ENCODE peak calls at places on chromosomes 4 and X, in ten cellular contexts. One of them, this sample, is unnamed.

GRCh38 chrX:130351567-130351966 is 11.8 kb downstream of the SLC25A14 start:
- DNase-seq in transverse colon: no peak
- DNase-seq in GM23338: no peak
- DNase-seq in suprapubic skin: no peak
- DNase-seq in esophagus muscularis mucosa: no peak
- DNase-seq in upper lobe of left lung: no peak
- DNase-seq in breast epithelium: no peak
- DNase-seq in endothelial cell of umbilical vein: no peak
- DNase-seq in Panc1: no peak
- DNase-seq in HCT116: no peak
- DNase-seq in this sample: no peak

GRCh38 chrX:9204560-9204959 is 170.6 kb upstream of the FAM9B start:
- DNase-seq in transverse colon: no peak
- DNase-seq in GM23338: no peak
- DNase-seq in suprapubic skin: no peak
- DNase-seq in esophagus muscularis mucosa: no peak
- DNase-seq in upper lobe of left lung: no peak
- DNase-seq in breast epithelium: no peak
- DNase-seq in endothelial cell of umbilical vein: no peak
- DNase-seq in Panc1: no peak
- DNase-seq in HCT116: no peak
- DNase-seq in this sample: no peak

GRCh38 chrX:111039606-111040005 is 56.4 kb upstream of the PAK3 start:
- DNase-seq in transverse colon: no peak
- DNase-seq in GM23338: peak; percentile 2
- DNase-seq in suprapubic skin: no peak
- DNase-seq in esophagus muscularis mucosa: no peak
- DNase-seq in upper lobe of left lung: no peak
- DNase-seq in breast epithelium: no peak
- DNase-seq in endothelial cell of umbilical vein: no peak
- DNase-seq in Panc1: no peak
- DNase-seq in HCT116: no peak
- DNase-seq in this sample: no peak

GRCh38 chrX:66074920-66075879 is 35.3 kb upstream of the VSIG4 start:
- DNase-seq in transverse colon: peak; percentile 37
- DNase-seq in GM23338: no peak
- DNase-seq in suprapubic skin: no peak
- DNase-seq in esophagus muscularis mucosa: no peak
- DNase-seq in upper lobe of left lung: no peak
- DNase-seq in breast epithelium: no peak
- DNase-seq in endothelial cell of umbilical vein: no peak
- DNase-seq in Panc1: no peak
- DNase-seq in HCT116: no peak
- DNase-seq in this sample: peak; percentile 86

GRCh38 chr4:37826282-37827029 is at the start of gene PGM2:
- DNase-seq in transverse colon: peak; percentile 92
- DNase-seq in GM23338: peak; percentile 94
- DNase-seq in suprapubic skin: peak; percentile 87
- DNase-seq in esophagus muscularis mucosa: peak; percentile 95
- DNase-seq in upper lobe of left lung: peak; percentile 98
- DNase-seq in breast epithelium: peak; percentile 82
- DNase-seq in endothelial cell of umbilical vein: peak; percentile 91
- DNase-seq in Panc1: peak; percentile 41
- DNase-seq in HCT116: peak; percentile 67
- DNase-seq in this sample: peak; percentile 99

GRCh38 chrX:106611682-106612402 is at the start of gene RADX:
- DNase-seq in transverse colon: peak; percentile 86
- DNase-seq in GM23338: peak; percentile 92
- DNase-seq in suprapubic skin: peak; percentile 87
- DNase-seq in esophagus muscularis mucosa: peak; percentile 91
- DNase-seq in upper lobe of left lung: peak; percentile 93
- DNase-seq in breast epithelium: peak; percentile 62
- DNase-seq in endothelial cell of umbilical vein: peak; percentile 43
- DNase-seq in Panc1: peak; percentile 67
- DNase-seq in HCT116: peak; percentile 64
- DNase-seq in this sample: peak; percentile 95

GRCh38 chr4:170090667-170091052 is 904 bp upstream of the AADAT start:
- DNase-seq in transverse colon: no peak
- DNase-seq in GM23338: no peak
- DNase-seq in suprapubic skin: no peak
- DNase-seq in esophagus muscularis mucosa: no peak
- DNase-seq in upper lobe of left lung: no peak
- DNase-seq in breast epithelium: no peak
- DNase-seq in endothelial cell of umbilical vein: no peak
- DNase-seq in Panc1: no peak
- DNase-seq in HCT116: no peak
- DNase-seq in this sample: no peak

GRCh38 chr4:82706349-82707000 is 92.1 kb downstream of the SCD5 start:
- DNase-seq in transverse colon: no peak
- DNase-seq in GM23338: no peak
- DNase-seq in suprapubic skin: no peak
- DNase-seq in esophagus muscularis mucosa: no peak
- DNase-seq in upper lobe of left lung: no peak
- DNase-seq in breast epithelium: no peak
- DNase-seq in endothelial cell of umbilical vein: no peak
- DNase-seq in Panc1: no peak
- DNase-seq in HCT116: no peak
- DNase-seq in this sample: no peak

GRCh38 chrX:132330156-132330729 is 111.0 kb upstream of the RAP2C start:
- DNase-seq in transverse colon: no peak
- DNase-seq in GM23338: no peak
- DNase-seq in suprapubic skin: no peak
- DNase-seq in esophagus muscularis mucosa: no peak
- DNase-seq in upper lobe of left lung: no peak
- DNase-seq in breast epithelium: no peak
- DNase-seq in endothelial cell of umbilical vein: no peak
- DNase-seq in Panc1: no peak
- DNase-seq in HCT116: no peak
- DNase-seq in this sample: no peak

GRCh38 chr4:73222466-73223257 is 35.9 kb downstream of the ANKRD17 start:
- DNase-seq in transverse colon: peak; percentile 46
- DNase-seq in GM23338: peak; percentile 71
- DNase-seq in suprapubic skin: no peak
- DNase-seq in esophagus muscularis mucosa: no peak
- DNase-seq in upper lobe of left lung: no peak
- DNase-seq in breast epithelium: no peak
- DNase-seq in endothelial cell of umbilical vein: peak; percentile 96
- DNase-seq in Panc1: peak; percentile 77
- DNase-seq in HCT116: peak; percentile 83
- DNase-seq in this sample: no peak

GRCh38 chr4:124329134-124329533 is 383.4 kb downstream of the ANKRD50 start:
- DNase-seq in transverse colon: no peak
- DNase-seq in GM23338: no peak
- DNase-seq in suprapubic skin: no peak
- DNase-seq in esophagus muscularis mucosa: no peak
- DNase-seq in upper lobe of left lung: no peak
- DNase-seq in breast epithelium: no peak
- DNase-seq in endothelial cell of umbilical vein: no peak
- DNase-seq in Panc1: no peak
- DNase-seq in HCT116: no peak
- DNase-seq in this sample: no peak

GRCh38 chr4:124337874-124338273 is 374.7 kb downstream of the ANKRD50 start:
- DNase-seq in transverse colon: no peak
- DNase-seq in GM23338: no peak
- DNase-seq in suprapubic skin: no peak
- DNase-seq in esophagus muscularis mucosa: no peak
- DNase-seq in upper lobe of left lung: peak; percentile 3
- DNase-seq in breast epithelium: no peak
- DNase-seq in endothelial cell of umbilical vein: no peak
- DNase-seq in Panc1: no peak
- DNase-seq in HCT116: no peak
- DNase-seq in this sample: no peak

GRCh38 chr4:124330045-124330444 is 382.5 kb downstream of the ANKRD50 start:
- DNase-seq in transverse colon: no peak
- DNase-seq in GM23338: no peak
- DNase-seq in suprapubic skin: no peak
- DNase-seq in esophagus muscularis mucosa: no peak
- DNase-seq in upper lobe of left lung: no peak
- DNase-seq in breast epithelium: no peak
- DNase-seq in endothelial cell of umbilical vein: no peak
- DNase-seq in Panc1: no peak
- DNase-seq in HCT116: no peak
- DNase-seq in this sample: no peak

GRCh38 chr4:124334119-124334518 is 378.4 kb downstream of the ANKRD50 start:
- DNase-seq in transverse colon: no peak
- DNase-seq in GM23338: peak; percentile 82
- DNase-seq in suprapubic skin: no peak
- DNase-seq in esophagus muscularis mucosa: no peak
- DNase-seq in upper lobe of left lung: no peak
- DNase-seq in breast epithelium: no peak
- DNase-seq in endothelial cell of umbilical vein: peak; percentile 88
- DNase-seq in Panc1: peak; percentile 24
- DNase-seq in HCT116: peak; percentile 60
- DNase-seq in this sample: no peak

GRCh38 chr4:124333466-124333865 is 379.1 kb downstream of the ANKRD50 start:
- DNase-seq in transverse colon: no peak
- DNase-seq in GM23338: no peak
- DNase-seq in suprapubic skin: no peak
- DNase-seq in esophagus muscularis mucosa: no peak
- DNase-seq in upper lobe of left lung: no peak
- DNase-seq in breast epithelium: no peak
- DNase-seq in endothelial cell of umbilical vein: no peak
- DNase-seq in Panc1: no peak
- DNase-seq in HCT116: no peak
- DNase-seq in this sample: no peak
- TF ChIP-seq POLR2AphosphoS5 in transverse colon: no peak
- TF ChIP-seq POLR2AphosphoS5 in GM23338: no peak
- TF ChIP-seq POLR2AphosphoS5 in suprapubic skin: no peak
- TF ChIP-seq POLR2AphosphoS5 in esophagus muscularis mucosa: no peak
- TF ChIP-seq POLR2AphosphoS5 in upper lobe of left lung: no peak
- TF ChIP-seq POLR2AphosphoS5 in breast epithelium: no peak
- TF ChIP-seq POLR2AphosphoS5 in endothelial cell of umbilical vein: no peak
- TF ChIP-seq POLR2AphosphoS5 in Panc1: no peak
- TF ChIP-seq POLR2AphosphoS5 in HCT116: no peak
- TF ChIP-seq POLR2AphosphoS5 in this sample: no peak

DNA sequence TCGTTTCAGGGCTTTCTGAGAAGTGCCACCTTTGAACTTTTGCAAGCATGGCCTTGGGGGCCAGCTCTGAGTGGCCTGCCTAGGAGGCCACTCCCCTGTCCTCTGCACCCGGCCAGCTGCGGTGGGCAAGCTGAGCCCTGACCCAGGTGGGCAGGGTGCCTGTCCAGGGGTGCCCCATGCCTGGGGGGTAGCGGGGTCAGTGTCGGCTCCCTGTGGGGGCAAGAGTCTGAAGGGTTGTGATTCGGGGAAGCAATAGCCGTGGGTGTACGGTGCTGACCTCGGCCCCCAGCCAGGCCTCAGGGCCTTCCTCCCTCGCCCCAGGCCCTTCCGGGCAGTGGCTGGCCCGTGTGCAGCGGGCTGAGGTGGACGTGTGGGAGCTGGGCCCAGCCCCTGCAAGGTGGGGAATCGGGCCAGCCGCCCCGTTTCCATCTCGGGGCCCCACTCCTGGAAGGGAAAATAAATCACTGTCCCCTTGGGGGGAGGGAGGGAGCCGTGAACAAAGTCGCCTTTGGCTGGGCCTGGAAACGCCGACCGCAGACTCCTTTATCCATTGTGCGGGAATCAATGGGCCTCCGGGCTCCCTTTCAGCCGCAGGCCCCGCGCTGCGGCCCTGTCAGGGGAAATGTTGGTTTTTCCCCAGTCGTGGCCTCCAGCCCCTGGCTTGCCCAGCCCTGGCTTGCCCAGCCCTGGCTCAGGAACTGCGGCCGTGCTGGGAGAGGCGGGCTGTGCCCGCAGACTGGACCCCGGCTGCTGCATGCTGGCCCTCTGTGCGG is 3.2 kb downstream of the FGFRL1 start:
- DNase-seq in transverse colon: no peak
- DNase-seq in GM23338: no peak
- DNase-seq in suprapubic skin: no peak
- DNase-seq in esophagus muscularis mucosa: no peak
- DNase-seq in upper lobe of left lung: peak; percentile 71
- DNase-seq in breast epithelium: no peak
- DNase-seq in endothelial cell of umbilical vein: no peak
- DNase-seq in Panc1: no peak
- DNase-seq in HCT116: no peak
- DNase-seq in this sample: no peak
- H3K27ac ChIP-seq in transverse colon: no peak overlapping the region
- H3K27ac ChIP-seq in GM23338: no peak overlapping the region
- H3K27ac ChIP-seq in suprapubic skin: no peak overlapping the region
- H3K27ac ChIP-seq in esophagus muscularis mucosa: no peak overlapping the region
- H3K27ac ChIP-seq in upper lobe of left lung: no peak overlapping the region
- H3K27ac ChIP-seq in breast epithelium: no peak overlapping the region
- H3K27ac ChIP-seq in endothelial cell of umbilical vein: no peak overlapping the region
- H3K27ac ChIP-seq in Panc1: no peak overlapping the region
- H3K27ac ChIP-seq in HCT116: no peak overlapping the region
- H3K27ac ChIP-seq in this sample: no peak overlapping the region

DNA sequence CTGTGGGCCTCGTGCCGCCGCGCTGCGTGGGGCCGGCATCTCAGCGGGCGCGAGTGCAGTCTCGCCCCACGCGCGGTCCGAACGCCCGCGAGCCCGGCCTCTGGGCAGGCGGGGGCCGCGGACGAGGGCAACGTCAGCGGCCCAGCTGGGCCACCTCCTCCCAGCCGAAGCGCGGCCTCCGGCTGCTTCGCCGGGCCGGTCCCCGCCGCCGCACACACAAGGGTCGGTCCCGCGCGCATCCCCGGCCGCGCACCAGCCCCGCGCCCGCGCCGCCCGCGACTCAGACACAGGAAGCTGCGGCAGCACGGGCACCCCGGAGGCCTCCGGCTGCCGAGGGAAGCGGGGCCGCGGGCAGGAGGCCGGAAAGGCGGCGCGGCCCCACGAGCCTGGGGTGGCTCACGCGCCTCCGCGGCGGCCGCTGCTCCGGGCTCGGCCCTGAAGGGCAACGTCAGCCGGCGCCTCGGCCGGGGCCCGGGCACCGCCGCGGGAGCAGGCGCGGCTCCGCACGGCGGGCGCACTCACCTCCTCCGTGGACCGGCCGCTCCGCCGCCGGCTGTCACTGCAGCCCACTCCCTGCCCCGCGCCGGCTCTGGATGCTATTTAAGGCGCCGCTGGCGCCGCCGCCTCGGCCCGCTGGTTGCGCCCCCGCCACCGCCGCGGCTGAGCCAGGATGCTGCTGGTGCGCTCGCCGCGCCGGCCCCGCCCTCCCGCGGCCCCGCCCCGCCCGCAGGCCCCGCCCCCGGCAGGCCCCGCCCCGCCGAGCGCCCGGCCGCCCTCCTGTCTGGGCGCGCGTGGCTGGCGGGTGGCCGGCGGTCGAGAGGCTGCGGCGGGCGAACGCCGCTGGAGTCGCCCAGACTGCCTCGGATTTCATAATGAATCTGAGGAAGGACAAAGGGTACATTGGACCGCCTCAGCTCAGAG is at the start of gene ACSL1:
- DNase-seq in transverse colon: peak; percentile 76
- DNase-seq in GM23338: peak; percentile 79
- DNase-seq in suprapubic skin: peak; percentile 85
- DNase-seq in esophagus muscularis mucosa: no peak
- DNase-seq in upper lobe of left lung: peak; percentile 97
- DNase-seq in breast epithelium: peak; percentile 70
- DNase-seq in endothelial cell of umbilical vein: peak; percentile 48
- DNase-seq in Panc1: no peak
- DNase-seq in HCT116: no peak
- DNase-seq in this sample: peak; percentile 97
- TF ChIP-seq POLR2AphosphoS5 in transverse colon: peak; percentile 15
- TF ChIP-seq POLR2AphosphoS5 in GM23338: peak; percentile 45
- TF ChIP-seq POLR2AphosphoS5 in suprapubic skin: no peak
- TF ChIP-seq POLR2AphosphoS5 in esophagus muscularis mucosa: peak; percentile 72
- TF ChIP-seq POLR2AphosphoS5 in upper lobe of left lung: peak; percentile 58
- TF ChIP-seq POLR2AphosphoS5 in breast epithelium: peak; percentile 38
- TF ChIP-seq POLR2AphosphoS5 in endothelial cell of umbilical vein: peak; percentile 1
- TF ChIP-seq POLR2AphosphoS5 in Panc1: no peak
- TF ChIP-seq POLR2AphosphoS5 in HCT116: peak; percentile 60
- TF ChIP-seq POLR2AphosphoS5 in this sample: peak; percentile 83

GRCh38 chr4:17958185-17958584 is 63.4 kb downstream of the LCORL start:
- DNase-seq in transverse colon: no peak
- DNase-seq in GM23338: no peak
- DNase-seq in suprapubic skin: no peak
- DNase-seq in esophagus muscularis mucosa: no peak
- DNase-seq in upper lobe of left lung: no peak
- DNase-seq in breast epithelium: no peak
- DNase-seq in endothelial cell of umbilical vein: no peak
- DNase-seq in Panc1: no peak
- DNase-seq in HCT116: no peak
- DNase-seq in this sample: no peak
- H3K27ac ChIP-seq in transverse colon: no peak overlapping the region
- H3K27ac ChIP-seq in GM23338: no peak overlapping the region
- H3K27ac ChIP-seq in suprapubic skin: no peak overlapping the region
- H3K27ac ChIP-seq in esophagus muscularis mucosa: no peak overlapping the region
- H3K27ac ChIP-seq in upper lobe of left lung: no peak overlapping the region
- H3K27ac ChIP-seq in breast epithelium: no peak overlapping the region
- H3K27ac ChIP-seq in endothelial cell of umbilical vein: no peak overlapping the region
- H3K27ac ChIP-seq in Panc1: no peak overlapping the region
- H3K27ac ChIP-seq in HCT116: no peak overlapping the region
- H3K27ac ChIP-seq in this sample: no peak overlapping the region

This sample was measured in spleen.